ENCODE peak calls at places on chromosomes 16 and 17, in six cellular contexts. H is activated B cell treated with CpG ODN at 0.5 μM for 24 hours; I is cardiac muscle cell; Z is fibroblast of mammary gland; P is epithelial cell of esophagus; K is naive thymus-derived CD4-positive, alpha-beta T cell. G is an unnamed sample.

GRCh38 chr17:61833536-61834203 is 29.7 kb downstream of the BRIP1 start:
- DNase-seq in P (peak), Z (peak), K (no peak), H (no peak), I (no peak), G (peak)

GRCh38 chr16:56140645-56141044 is 50.6 kb upstream of the GNAO1 start:
- DNase-seq in P (no peak), K (no peak), H (no peak), I (no peak), Z (no peak), G (no peak)

GRCh38 chr16:75017670-75018525 is 19.1 kb downstream of the ZNRF1 start:
- DNase-seq in H (no peak), K (no peak), Z (no peak), P (no peak), I (no peak), G (no peak)

GRCh38 chr16:21101631-21102420 is 48.8 kb downstream of the DNAH3 start:
- DNase-seq in P (peak), K (no peak), Z (peak), I (peak), H (no peak), G (no peak)

GRCh38 chr16:27690604-27691003 is 140.7 kb downstream of the KATNIP start:
- DNase-seq in H (no peak), Z (peak), I (no peak), P (peak), K (no peak), G (peak)

GRCh38 chr16:30472328-30472942 is at the start of gene ITGAL:
- DNase-seq in Z (no peak), P (peak), K (peak), I (no peak), H (peak), G (no peak)

GRCh38 chr16:50154369-50154947 is 1.4 kb downstream of the TENT4B start:
- DNase-seq in Z (peak), H (no peak), P (peak), I (peak), K (no peak), G (no peak)

GRCh38 chr17:34712481-34713195 is 133.3 kb downstream of the TMEM132E start:
- DNase-seq in K (no peak), Z (no peak), P (no peak), I (no peak), H (no peak), G (no peak)

GRCh38 chr17:67575325-67575724 is 142.4 kb upstream of the NOL11 start:
- DNase-seq in I (no peak), Z (no peak), H (no peak), K (no peak), P (peak), G (no peak)

G was measured in H54.